ENCODE peak calls at places on chromosomes 3 and 15, in nine cellular contexts. P is astrocyte, Z is IMR-90, V is GM23338, W is breast epithelium, J is testis, B is endothelial cell of umbilical vein, A is brain microvascular endothelial cell, H is esophagus muscularis mucosa. S is an unnamed sample.

GRCh38 chr15:68525815-68526214 is 53.0 kb upstream of the CORO2B start:
- DNase-seq in P (peak), Z (no peak), V (no peak), W (no peak), J (no peak), B (no peak), A (no peak), H (no peak), S (no peak)

GRCh38 chr3:134274571-134274970 is 23.9 kb upstream of the RYK start:
- DNase-seq in P (no peak), Z (no peak), V (no peak), W (no peak), J (no peak), B (no peak), A (no peak), H (no peak), S (no peak)

GRCh38 chr3:87041191-87041590 is 50.2 kb upstream of the VGLL3 start:
- DNase-seq in P (no peak), Z (no peak), V (no peak), W (no peak), J (no peak), B (no peak), A (no peak), H (no peak), S (no peak)

GRCh38 chr3:183513046-183513706 is 42.3 kb downstream of the KLHL6 start:
- DNase-seq in P (no peak), Z (no peak), V (no peak), W (no peak), J (no peak), B (no peak), A (no peak), H (no peak), S (no peak)

GRCh38 chr15:89009080-89009479 is 79.2 kb upstream of the ABHD2 start:
- DNase-seq in P (no peak), Z (no peak), V (no peak), W (no peak), J (no peak), B (no peak), A (no peak), H (no peak), S (no peak)

GRCh38 chr3:190696777-190697501 is 165.6 kb downstream of the GMNC start:
- DNase-seq in P (no peak), Z (peak), V (peak), W (no peak), J (no peak), B (peak), A (no peak), H (no peak), S (no peak)

GRCh38 chr3:146503459-146504202 is 34.3 kb upstream of the PLSCR2 start:
- DNase-seq in P (peak), Z (peak), V (peak), W (no peak), J (no peak), B (peak), A (peak), H (no peak), S (peak)

GRCh38 chr3:109224333-109224732 is 87.8 kb downstream of the C3orf85 start:
- DNase-seq in P (no peak), Z (no peak), V (peak), W (no peak), J (peak), B (no peak), A (no peak), H (no peak), S (no peak)

GRCh38 chr3:48595526-48596121 is 495 bp upstream of the COL7A1 start:
- DNase-seq in P (peak), Z (peak), V (peak), W (peak), J (peak), B (peak), A (peak), H (no peak), S (peak)

GRCh38 chr15:77266708-77267387 is 153.1 kb downstream of the PEAK1 start:
- DNase-seq in P (peak), Z (peak), V (no peak), W (no peak), J (no peak), B (no peak), A (peak), H (no peak), S (no peak)

GRCh38 chr15:76337047-76337738 is 620 bp downstream of the ISL2 start:
- DNase-seq in P (no peak), Z (peak), V (peak), W (no peak), J (no peak), B (peak), A (no peak), H (no peak), S (peak)

GRCh38 chr3:129481783-129482332 is 41.8 kb downstream of the IFT122 start:
- DNase-seq in P (peak), Z (no peak), V (peak), W (peak), J (peak), B (peak), A (peak), H (no peak), S (peak)

GRCh38 chr3:46959169-46959515 is 17.4 kb downstream of the CCDC12 start:
- DNase-seq in P (no peak), Z (no peak), V (no peak), W (no peak), J (no peak), B (no peak), A (no peak), H (no peak), S (no peak)

GRCh38 chr3:44914936-44915335 is 40.5 kb downstream of the TGM4 start:
- DNase-seq in P (no peak), Z (no peak), V (peak), W (no peak), J (peak), B (peak), A (no peak), H (no peak), S (peak)

GRCh38 chr3:89025185-89025584 is 82.2 kb upstream of the EPHA3 start:
- DNase-seq in P (peak), Z (no peak), V (no peak), W (no peak), J (no peak), B (no peak), A (no peak), H (no peak), S (peak)

GRCh38 chr3:140247775-140248174 is 312.8 kb downstream of the CLSTN2 start:
- DNase-seq in P (no peak), Z (no peak), V (no peak), W (no peak), J (no peak), B (no peak), A (no peak), H (no peak), S (no peak)

GRCh38 chr3:58666683-58667082 is at the start of gene FAM3D:
- DNase-seq in P (no peak), Z (no peak), V (no peak), W (no peak), J (no peak), B (peak), A (no peak), H (no peak), S (no peak)

GRCh38 chr3:160343132-160343531 is 55.9 kb downstream of the IFT80 start:
- DNase-seq in P (peak), Z (peak), V (peak), W (no peak), J (no peak), B (peak), A (no peak), H (no peak), S (peak)

GRCh38 chr15:59372352-59373211 is at the start of gene MYO1E:
- DNase-seq in P (peak), Z (peak), V (peak), W (peak), J (peak), B (peak), A (peak), H (peak), S (peak)

DNA sequence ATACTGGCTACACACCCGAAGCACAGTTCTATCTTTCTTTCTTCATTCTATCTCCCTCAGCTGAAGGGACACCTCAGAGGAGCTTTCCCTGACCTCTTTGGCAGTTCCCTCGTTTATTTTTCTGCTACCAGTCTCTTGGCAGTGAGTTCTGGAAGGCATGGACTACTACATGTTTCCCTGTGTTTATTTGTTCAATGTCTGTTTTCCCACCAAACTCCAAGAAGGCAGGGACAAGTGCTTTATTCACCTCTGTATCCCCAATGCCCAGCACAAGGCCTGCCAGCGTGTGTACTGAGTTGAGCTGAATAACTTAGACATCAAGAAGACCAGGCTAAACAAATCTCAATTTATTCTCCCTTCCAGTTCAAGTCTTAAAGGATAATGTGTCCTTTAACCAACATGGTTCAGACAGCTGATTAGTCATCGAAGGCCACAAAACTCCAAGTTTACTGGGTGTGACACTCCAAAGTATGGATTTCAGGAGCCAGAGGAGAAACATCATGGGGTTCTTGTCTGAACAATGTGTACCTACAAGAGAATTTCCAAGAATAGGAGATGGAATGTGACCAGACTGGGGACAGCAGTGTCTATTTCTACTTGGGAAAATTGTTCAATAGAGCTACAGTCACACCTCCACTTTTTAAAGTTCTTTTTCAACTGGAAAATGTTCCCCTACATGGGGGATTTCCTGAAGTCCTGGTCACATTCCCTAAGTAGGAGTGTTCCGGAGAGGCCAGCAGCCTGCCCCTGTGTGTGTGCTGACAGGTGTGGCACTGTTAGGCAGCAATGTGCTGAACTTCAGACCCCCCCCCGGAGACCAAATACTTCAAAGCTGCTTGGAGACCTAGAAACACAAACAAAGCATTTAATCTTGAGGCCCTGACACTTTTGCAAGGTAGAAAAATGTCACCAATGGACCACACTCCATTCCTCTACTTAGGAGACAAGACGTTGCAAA is 259.9 kb upstream of the CTNNB1 start:
- DNase-seq in P (no peak), Z (no peak), V (no peak), W (peak), J (no peak), B (peak), A (no peak), H (no peak), S (no peak)
- H3K27ac ChIP-seq in P (no peak), Z (no peak), V (no peak), W (peak), J (no peak), B (no peak), A (no peak), H (peak), S (no peak)

DNA sequence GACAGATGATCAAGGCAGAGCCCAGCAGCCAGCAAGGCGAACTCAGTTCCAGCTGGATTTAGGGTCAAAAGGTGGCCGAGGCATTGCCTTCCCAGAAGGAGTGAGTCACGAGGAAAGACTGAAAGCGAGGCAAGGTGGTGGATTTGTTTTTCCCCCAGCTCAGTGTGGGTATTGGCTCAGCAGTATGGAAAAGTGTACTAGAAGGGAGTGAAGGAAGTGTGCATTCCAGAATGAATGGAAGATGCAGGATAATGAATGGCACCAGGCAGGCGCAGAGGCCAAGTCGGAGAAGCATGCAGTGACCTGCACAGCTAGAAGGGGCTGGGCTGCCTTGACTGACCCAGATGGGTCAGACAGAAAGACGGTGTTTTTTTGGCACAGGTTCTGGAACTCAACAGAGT is 46.3 kb downstream of the FOXP1 start:
- DNase-seq in P (peak), Z (peak), V (no peak), W (peak), J (no peak), B (peak), A (peak), H (no peak), S (peak)
- TF ChIP-seq CTCF in P (no peak), Z (no peak), V (no peak), W (no peak), J (no peak), B (no peak), A (no peak), H (no peak), S (no peak)

GRCh38 chr3:169152319-169152718 is 511.2 kb downstream of the MECOM start:
- DNase-seq in P (no peak), Z (no peak), V (no peak), W (no peak), J (no peak), B (peak), A (no peak), H (no peak), S (no peak)
- H3K27ac ChIP-seq in P (no peak), Z (no peak), V (no peak), W (no peak), J (no peak), B (peak), A (no peak), H (no peak), S (no peak)

GRCh38 chr3:138833908-138834358 is 795 bp downstream of the PIK3CB start:
- DNase-seq in P (no peak), Z (peak), V (peak), W (no peak), J (no peak), B (peak), A (peak), H (no peak), S (peak)
- TF ChIP-seq CTCF in P (no peak), Z (no peak), V (no peak), W (no peak), J (no peak), B (no peak), A (peak), H (no peak), S (no peak)

GRCh38 chr3:155232605-155233004 is 60.9 kb downstream of the STRIT1 start:
- DNase-seq in P (peak), Z (peak), V (peak), W (peak), J (peak), B (no peak), A (peak), H (no peak), S (peak)
- H3K27ac ChIP-seq in P (peak), Z (no peak), V (no peak), W (peak), J (no peak), B (no peak), A (peak), H (peak), S (no peak)

DNA sequence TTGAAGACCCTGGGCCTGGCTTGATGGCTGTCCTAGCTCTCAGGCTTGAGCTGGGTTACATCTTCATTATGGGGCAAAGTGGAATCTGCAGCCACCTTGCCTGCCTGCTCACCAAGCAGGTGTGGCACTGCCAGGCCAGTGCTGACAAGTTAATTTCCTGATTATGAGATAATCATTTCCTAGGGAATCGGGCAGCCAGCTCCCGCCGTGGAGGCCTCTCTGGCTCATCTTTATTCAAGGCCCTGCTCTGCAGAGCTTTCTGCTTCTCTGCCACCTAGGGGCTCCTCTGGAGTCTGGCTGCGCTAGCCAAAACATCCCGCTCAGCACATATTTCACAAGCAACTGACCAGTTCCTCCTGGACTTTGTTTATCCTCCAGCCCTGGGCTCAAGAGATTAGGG is 9.9 kb downstream of the LOXL1 start:
- DNase-seq in P (no peak), Z (peak), V (peak), W (no peak), J (no peak), B (no peak), A (no peak), H (no peak), S (peak)
- TF ChIP-seq CTCF in P (no peak), Z (peak), V (peak), W (no peak), J (no peak), B (peak), A (peak), H (no peak), S (peak)

GRCh38 chr3:152304160-152304559 is 35.4 kb downstream of the MBNL1 start:
- DNase-seq in P (no peak), Z (no peak), V (no peak), W (no peak), J (no peak), B (no peak), A (no peak), H (no peak), S (no peak)

GRCh38 chr3:152302521-152303021 is 33.8 kb downstream of the MBNL1 start:
- DNase-seq in P (peak), Z (peak), V (no peak), W (no peak), J (peak), B (peak), A (peak), H (no peak), S (no peak)

GRCh38 chr3:152300029-152300764 is 31.5 kb downstream of the MBNL1 start:
- DNase-seq in P (no peak), Z (no peak), V (no peak), W (no peak), J (no peak), B (no peak), A (no peak), H (no peak), S (no peak)

GRCh38 chr3:152299243-152299976 is 30.7 kb downstream of the MBNL1 start:
- DNase-seq in P (no peak), Z (no peak), V (no peak), W (no peak), J (peak), B (no peak), A (no peak), H (no peak), S (no peak)

DNA sequence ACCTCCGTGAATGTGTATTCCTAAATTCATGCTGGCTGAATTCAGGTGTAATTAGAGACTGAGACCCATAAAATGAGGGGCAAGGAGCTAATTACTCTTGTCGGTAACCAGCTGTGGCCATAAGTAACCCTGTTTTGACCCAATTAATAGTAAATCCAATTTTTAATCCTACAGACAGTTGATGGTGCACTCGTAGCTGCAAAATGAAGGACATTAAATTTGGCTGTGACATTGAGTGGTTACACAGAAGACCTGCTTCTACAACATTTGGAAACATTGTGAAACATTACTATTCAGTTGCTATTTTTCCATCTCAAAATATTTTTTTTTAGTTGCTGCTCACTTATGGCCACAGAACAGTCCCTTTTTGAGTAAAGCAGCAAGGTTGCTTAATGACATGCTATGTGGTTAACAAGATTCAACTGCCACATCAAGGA is 33.0 kb downstream of the MBNL1 start:
- DNase-seq in P (no peak), Z (no peak), V (no peak), W (no peak), J (no peak), B (no peak), A (no peak), H (no peak), S (no peak)
- H3K27ac ChIP-seq in P (peak), Z (no peak), V (peak), W (peak), J (peak), B (no peak), A (peak), H (peak), S (no peak)

GRCh38 chr15:70427531-70428120 is 329.9 kb upstream of the TLE3 start:
- DNase-seq in P (peak), Z (no peak), V (no peak), W (no peak), J (no peak), B (no peak), A (no peak), H (no peak), S (peak)

GRCh38 chr15:70426065-70426821 is 328.5 kb upstream of the TLE3 start:
- DNase-seq in P (peak), Z (peak), V (no peak), W (no peak), J (no peak), B (no peak), A (no peak), H (no peak), S (peak)

GRCh38 chr15:70424937-70425411 is 327.3 kb upstream of the TLE3 start:
- DNase-seq in P (no peak), Z (no peak), V (no peak), W (no peak), J (no peak), B (no peak), A (no peak), H (no peak), S (no peak)

GRCh38 chr15:70428211-70428822 is 330.6 kb upstream of the TLE3 start:
- DNase-seq in P (no peak), Z (no peak), V (no peak), W (no peak), J (no peak), B (no peak), A (no peak), H (no peak), S (no peak)

GRCh38 chr15:70427120-70427519 is 329.4 kb upstream of the TLE3 start:
- DNase-seq in P (no peak), Z (no peak), V (no peak), W (no peak), J (no peak), B (no peak), A (no peak), H (no peak), S (no peak)
- TF ChIP-seq CTCF in P (no peak), Z (no peak), V (no peak), W (no peak), J (no peak), B (no peak), A (peak), H (no peak), S (no peak)

S was measured in RWPE1.